ENCODE peak calls at places on chromosomes 2 and 18, in five cellular contexts. One of them, this sample, is unnamed.

GRCh38 chr18:3281456-3282400 is 19.8 kb downstream of the MYL12B start:
- DNase-seq in sigmoid colon: no peak
- DNase-seq in AG09309: no peak
- DNase-seq in AG04449: no peak
- DNase-seq in fibroblast of lung: peak; percentile 72
- DNase-seq in this sample: no peak

GRCh38 chr2:104476075-104476474 is 377.8 kb upstream of the POU3F3 start:
- DNase-seq in AG04449: no peak
- DNase-seq in sigmoid colon: no peak
- DNase-seq in fibroblast of lung: no peak
- DNase-seq in AG09309: no peak
- DNase-seq in this sample: no peak

GRCh38 chr2:45207105-45207504 is 197.9 kb upstream of the SIX2 start:
- DNase-seq in fibroblast of lung: no peak
- DNase-seq in sigmoid colon: no peak
- DNase-seq in AG04449: no peak
- DNase-seq in AG09309: no peak
- DNase-seq in this sample: no peak

GRCh38 chr18:26097563-26097962 is 7.2 kb upstream of the SS18 start:
- DNase-seq in AG04449: no peak
- DNase-seq in AG09309: no peak
- DNase-seq in sigmoid colon: no peak
- DNase-seq in fibroblast of lung: no peak
- DNase-seq in this sample: no peak

GRCh38 chr18:48264508-48264907 is 144.7 kb downstream of the ZBTB7C start:
- DNase-seq in AG04449: no peak
- DNase-seq in sigmoid colon: no peak
- DNase-seq in fibroblast of lung: peak; percentile 43
- DNase-seq in AG09309: no peak
- DNase-seq in this sample: no peak

GRCh38 chr2:47008381-47009280 is 93.0 kb upstream of the MCFD2 start:
- DNase-seq in AG04449: no peak
- DNase-seq in AG09309: no peak
- DNase-seq in fibroblast of lung: peak; percentile 75
- DNase-seq in sigmoid colon: peak; percentile 90
- DNase-seq in this sample: no peak

GRCh38 chr2:68428746-68429145 is 38.3 kb downstream of the FBXO48 start:
- DNase-seq in AG04449: no peak
- DNase-seq in sigmoid colon: no peak
- DNase-seq in fibroblast of lung: no peak
- DNase-seq in AG09309: no peak
- DNase-seq in this sample: no peak

GRCh38 chr18:62897153-62897552 is 181.8 kb downstream of the PHLPP1 start:
- DNase-seq in fibroblast of lung: peak; percentile 68
- DNase-seq in AG04449: peak; percentile 16
- DNase-seq in AG09309: peak; percentile 8
- DNase-seq in sigmoid colon: no peak
- DNase-seq in this sample: no peak

GRCh38 chr2:38515155-38516074 is 87.3 kb downstream of the HNRNPLL start:
- DNase-seq in sigmoid colon: peak; percentile 94
- DNase-seq in AG04449: no peak
- DNase-seq in AG09309: no peak
- DNase-seq in fibroblast of lung: peak; percentile 86
- DNase-seq in this sample: peak; percentile 59

GRCh38 chr2:7726989-7727388 is 809.8 kb downstream of the RNF144A start:
- DNase-seq in sigmoid colon: no peak
- DNase-seq in fibroblast of lung: no peak
- DNase-seq in AG04449: no peak
- DNase-seq in AG09309: no peak
- DNase-seq in this sample: no peak

GRCh38 chr2:44358498-44358897 is 2.8 kb downstream of the PREPL start:
- DNase-seq in AG04449: no peak
- DNase-seq in fibroblast of lung: peak; percentile 83
- DNase-seq in sigmoid colon: peak; percentile 65
- DNase-seq in AG09309: no peak
- DNase-seq in this sample: no peak

GRCh38 chr18:51624311-51624710 is 426.8 kb upstream of the MEX3C start:
- DNase-seq in fibroblast of lung: no peak
- DNase-seq in sigmoid colon: no peak
- DNase-seq in AG04449: no peak
- DNase-seq in AG09309: no peak
- DNase-seq in this sample: no peak

GRCh38 chr2:67039701-67040100 is 357.4 kb upstream of the ETAA1 start:
- DNase-seq in sigmoid colon: no peak
- DNase-seq in AG09309: no peak
- DNase-seq in AG04449: no peak
- DNase-seq in fibroblast of lung: no peak
- DNase-seq in this sample: no peak

GRCh38 chr2:136407113-136407951 is 289.4 kb upstream of the CXCR4 start:
- DNase-seq in AG04449: no peak
- DNase-seq in AG09309: no peak
- DNase-seq in sigmoid colon: no peak
- DNase-seq in fibroblast of lung: no peak
- DNase-seq in this sample: no peak

GRCh38 chr2:148282201-148282600 is 261.3 kb downstream of the MBD5 start:
- DNase-seq in AG04449: no peak
- DNase-seq in AG09309: no peak
- DNase-seq in fibroblast of lung: peak; percentile 19
- DNase-seq in sigmoid colon: no peak
- DNase-seq in this sample: no peak

GRCh38 chr2:201260302-201260800 is at the start of gene CASP8:
- DNase-seq in AG09309: no peak
- DNase-seq in fibroblast of lung: peak; percentile 44
- DNase-seq in sigmoid colon: no peak
- DNase-seq in AG04449: no peak
- DNase-seq in this sample: no peak

GRCh38 chr18:36424741-36425142 is 127.2 kb downstream of the FHOD3 start:
- DNase-seq in sigmoid colon: no peak
- DNase-seq in AG09309: no peak
- DNase-seq in fibroblast of lung: no peak
- DNase-seq in AG04449: no peak
- DNase-seq in this sample: no peak

GRCh38 chr2:4674007-4674406 is 970.6 kb downstream of the DCDC2C start:
- DNase-seq in fibroblast of lung: no peak
- DNase-seq in AG04449: no peak
- DNase-seq in sigmoid colon: no peak
- DNase-seq in AG09309: no peak
- DNase-seq in this sample: no peak

GRCh38 chr2:202071107-202071506 is 1.9 kb upstream of the KIAA2012 start:
- DNase-seq in fibroblast of lung: no peak
- DNase-seq in AG04449: no peak
- DNase-seq in AG09309: no peak
- DNase-seq in sigmoid colon: no peak
- DNase-seq in this sample: no peak

GRCh38 chr2:41870948-41871522 is 176.8 kb upstream of the PKDCC start:
- DNase-seq in sigmoid colon: no peak
- DNase-seq in AG09309: no peak
- DNase-seq in AG04449: no peak
- DNase-seq in fibroblast of lung: peak; percentile 52
- DNase-seq in this sample: no peak

GRCh38 chr2:71801969-71802368 is 345.7 kb downstream of the CYP26B1 start:
- DNase-seq in fibroblast of lung: peak; percentile 42
- DNase-seq in AG04449: no peak
- DNase-seq in sigmoid colon: peak; percentile 75
- DNase-seq in AG09309: no peak
- DNase-seq in this sample: no peak
- TF ChIP-seq CTCF in fibroblast of lung: peak; percentile 56
- TF ChIP-seq CTCF in AG04449: peak; percentile 72
- TF ChIP-seq CTCF in sigmoid colon: no peak
- TF ChIP-seq CTCF in AG09309: peak; percentile 79
- TF ChIP-seq CTCF in this sample: peak; percentile 66

DNA sequence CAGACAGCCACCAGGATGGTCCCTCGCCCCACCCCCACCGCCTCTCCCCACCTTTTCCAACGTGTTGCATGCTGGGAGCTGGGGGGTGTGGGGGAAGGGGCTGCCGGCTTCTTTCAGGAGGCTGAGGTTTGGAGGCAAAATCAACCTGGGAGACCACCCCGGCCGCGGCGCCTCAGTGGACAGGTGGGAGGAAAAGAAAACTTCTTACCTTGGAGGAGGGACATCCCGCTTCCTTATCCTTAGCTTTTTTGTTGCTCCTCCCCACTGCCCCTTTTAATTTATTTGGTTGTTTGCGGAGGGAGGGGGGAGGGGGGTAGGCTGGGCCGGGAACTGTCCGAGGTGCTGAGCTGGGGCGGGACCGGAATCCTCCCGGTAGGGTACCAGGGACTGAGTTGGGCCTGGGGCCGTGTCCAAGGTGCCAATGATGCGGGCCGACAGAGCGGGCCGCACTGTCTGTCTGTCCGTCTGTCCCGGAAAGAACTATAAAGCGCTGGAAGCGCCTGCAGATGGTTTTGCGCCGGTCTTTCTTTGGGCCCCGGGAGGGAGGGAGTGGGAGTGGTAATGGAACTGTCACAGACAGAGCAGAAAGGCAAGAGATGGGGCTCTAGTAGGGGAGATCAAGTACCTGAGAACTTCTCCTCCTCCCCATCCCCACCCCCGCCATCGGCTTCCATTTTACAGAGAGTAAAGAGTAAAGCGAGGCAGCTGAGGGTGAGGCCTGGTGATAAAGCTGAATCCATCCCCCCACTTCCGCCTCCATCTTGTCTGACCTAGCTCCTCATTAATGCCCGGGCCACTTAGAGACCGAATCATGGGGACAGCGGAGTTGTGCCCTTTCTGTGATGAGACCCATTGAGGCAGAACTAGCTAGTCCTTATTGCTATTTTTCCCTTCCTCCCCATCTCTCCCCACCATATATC is 2.4 kb downstream of the CDK5R2 start:
- DNase-seq in AG09309: no peak
- DNase-seq in fibroblast of lung: no peak
- DNase-seq in AG04449: no peak
- DNase-seq in sigmoid colon: no peak
- DNase-seq in this sample: no peak
- H3K4me3 ChIP-seq in AG09309: no peak overlapping the region
- H3K4me3 ChIP-seq in fibroblast of lung: no peak overlapping the region
- H3K4me3 ChIP-seq in AG04449: no peak overlapping the region
- H3K4me3 ChIP-seq in sigmoid colon: no peak overlapping the region
- H3K4me3 ChIP-seq in this sample: no peak overlapping the region

DNA sequence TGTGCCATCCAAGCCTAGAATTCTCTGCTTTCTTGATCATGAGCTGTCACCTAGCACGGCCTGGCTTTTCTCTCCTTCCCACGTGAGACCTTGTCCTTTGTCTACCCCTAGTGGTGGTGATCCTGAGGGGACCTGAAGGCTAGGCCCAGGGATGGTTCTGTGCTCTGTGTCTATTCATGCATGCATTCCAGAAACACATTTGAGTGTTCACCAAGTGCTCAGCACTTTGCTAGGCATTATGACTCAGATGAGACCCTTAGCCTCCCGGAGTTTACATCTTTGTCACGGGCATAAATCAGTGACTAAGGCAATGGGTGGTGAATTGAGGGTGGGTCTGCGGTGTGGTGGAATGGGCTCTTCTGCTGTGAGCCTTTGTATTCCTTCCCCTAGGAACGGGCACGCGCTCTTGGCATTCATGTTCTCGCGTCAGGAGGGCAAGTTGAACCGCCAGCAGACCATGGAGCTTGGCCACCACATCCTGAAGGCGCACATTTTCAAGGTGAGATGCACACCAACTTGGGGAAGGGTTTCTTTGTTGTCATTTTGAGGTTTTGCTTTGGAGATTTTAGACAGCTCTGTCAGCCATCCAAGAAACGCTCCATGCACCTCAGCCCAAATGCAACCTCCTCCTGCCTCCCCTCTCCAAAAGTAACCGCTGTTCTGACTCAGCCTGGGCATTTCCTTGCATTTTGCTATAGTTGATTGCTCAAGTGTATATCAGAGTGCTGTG is 100.9 kb downstream of the WDSUB1 start:
- DNase-seq in AG09309: no peak
- DNase-seq in AG04449: no peak
- DNase-seq in fibroblast of lung: peak; percentile 99
- DNase-seq in sigmoid colon: no peak
- DNase-seq in this sample: peak; percentile 94
- TF ChIP-seq CTCF in AG09309: peak; percentile 51
- TF ChIP-seq CTCF in AG04449: peak; percentile 38
- TF ChIP-seq CTCF in fibroblast of lung: peak; percentile 34
- TF ChIP-seq CTCF in sigmoid colon: no peak
- TF ChIP-seq CTCF in this sample: peak; percentile 77

GRCh38 chr2:35857541-35857940 is 498.0 kb upstream of the CRIM1 start:
- DNase-seq in sigmoid colon: no peak
- DNase-seq in AG04449: no peak
- DNase-seq in AG09309: no peak
- DNase-seq in fibroblast of lung: no peak
- DNase-seq in this sample: no peak
- H3K4me3 ChIP-seq in sigmoid colon: no peak overlapping the region
- H3K4me3 ChIP-seq in AG04449: no peak overlapping the region
- H3K4me3 ChIP-seq in AG09309: no peak overlapping the region
- H3K4me3 ChIP-seq in fibroblast of lung: no peak overlapping the region
- H3K4me3 ChIP-seq in this sample: no peak overlapping the region

GRCh38 chr18:49886891-49887764 is 73.8 kb upstream of the ACAA2 start:
- DNase-seq in sigmoid colon: no peak
- DNase-seq in fibroblast of lung: no peak
- DNase-seq in AG04449: no peak
- DNase-seq in AG09309: no peak
- DNase-seq in this sample: no peak
- TF ChIP-seq CTCF in sigmoid colon: no peak
- TF ChIP-seq CTCF in fibroblast of lung: no peak
- TF ChIP-seq CTCF in AG04449: no peak
- TF ChIP-seq CTCF in AG09309: no peak
- TF ChIP-seq CTCF in this sample: peak; percentile 26

GRCh38 chr2:71277536-71278103 is 50.7 kb upstream of the PAIP2B start:
- DNase-seq in sigmoid colon: no peak
- DNase-seq in fibroblast of lung: peak; percentile 26
- DNase-seq in AG04449: no peak
- DNase-seq in AG09309: no peak
- DNase-seq in this sample: no peak
- H3K4me3 ChIP-seq in sigmoid colon: peak overlapping the region; percentile 61
- H3K4me3 ChIP-seq in fibroblast of lung: peak overlapping the region; percentile 43
- H3K4me3 ChIP-seq in AG04449: peak overlapping the region; percentile 71
- H3K4me3 ChIP-seq in AG09309: peak overlapping the region; percentile 89
- H3K4me3 ChIP-seq in this sample: peak overlapping the region; percentile 79

GRCh38 chr2:78999410-78999809 is 26.1 kb upstream of the REG3G start:
- DNase-seq in fibroblast of lung: no peak
- DNase-seq in sigmoid colon: no peak
- DNase-seq in AG09309: no peak
- DNase-seq in AG04449: no peak
- DNase-seq in this sample: no peak
- TF ChIP-seq CTCF in fibroblast of lung: peak; percentile 33
- TF ChIP-seq CTCF in sigmoid colon: no peak
- TF ChIP-seq CTCF in AG09309: no peak
- TF ChIP-seq CTCF in AG04449: no peak
- TF ChIP-seq CTCF in this sample: peak; percentile 48

DNA sequence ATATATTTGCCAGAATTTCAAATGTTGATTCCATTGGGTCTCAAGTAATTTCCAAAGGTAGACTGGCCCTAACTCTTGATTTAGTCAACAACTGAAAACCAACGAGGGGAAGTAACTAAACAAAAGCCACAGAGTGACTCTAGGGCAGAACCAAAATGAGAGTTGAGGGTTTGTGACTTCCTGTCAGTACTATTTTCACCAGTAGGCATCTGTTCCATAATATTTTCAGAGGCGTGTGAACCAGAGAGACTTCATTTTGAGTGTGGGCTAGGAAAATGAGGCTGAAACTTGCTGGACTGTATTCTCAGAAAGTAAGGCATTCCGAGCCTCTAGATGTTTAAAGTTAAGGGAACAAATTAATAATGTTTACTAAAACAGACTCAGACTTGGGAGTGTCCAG is 70.6 kb downstream of the GDF7 start:
- DNase-seq in fibroblast of lung: no peak
- DNase-seq in AG04449: no peak
- DNase-seq in sigmoid colon: no peak
- DNase-seq in AG09309: no peak
- DNase-seq in this sample: no peak
- H3K4me3 ChIP-seq in fibroblast of lung: no peak overlapping the region
- H3K4me3 ChIP-seq in AG04449: no peak overlapping the region
- H3K4me3 ChIP-seq in sigmoid colon: no peak overlapping the region
- H3K4me3 ChIP-seq in AG09309: no peak overlapping the region
- H3K4me3 ChIP-seq in this sample: no peak overlapping the region

GRCh38 chr2:36857713-36858112 is 108.6 kb downstream of the STRN start:
- DNase-seq in AG04449: no peak
- DNase-seq in fibroblast of lung: no peak
- DNase-seq in AG09309: no peak
- DNase-seq in sigmoid colon: no peak
- DNase-seq in this sample: no peak
- TF ChIP-seq CTCF in AG04449: no peak
- TF ChIP-seq CTCF in fibroblast of lung: no peak
- TF ChIP-seq CTCF in AG09309: no peak
- TF ChIP-seq CTCF in sigmoid colon: no peak
- TF ChIP-seq CTCF in this sample: no peak